ENCODE peak calls at places on chromosomes 12 and 14, in eight cellular contexts. V is HepG2, B is cardiac muscle cell, Q is neural progenitor cell, Z is thyroid gland, K is left ventricle myocardium inferior, D is MM.1S, O is stomach. M is an unnamed sample.
A peak's percentile ranks its signal among the peaks of the same experiment; 100 is the strongest.

GRCh38 chr12:94289551-94290312 is 141.4 kb downstream of the PLXNC1 start:
- DNase-seq in O (no peak), D (no peak), Q (peak; percentile 39), V (no peak), B (peak; percentile 37), Z (peak; percentile 75), K (no peak), M (no peak)

GRCh38 chr14:100586520-100587247 is 533 bp downstream of the BEGAIN start:
- DNase-seq in O (no peak), Q (no peak), V (no peak), Z (no peak), B (peak; percentile 15), K (peak; percentile 14), D (no peak), M (peak; percentile 48)

GRCh38 chr12:49887536-49888401 is 15.9 kb downstream of the FAIM2 start:
- DNase-seq in D (no peak), K (no peak), V (peak; percentile 55), O (peak; percentile 38), Q (no peak), Z (no peak), B (no peak), M (no peak)

GRCh38 chr12:47707355-47707754 is 1.5 kb upstream of the RPAP3 start:
- DNase-seq in K (no peak), Q (no peak), B (no peak), O (no peak), Z (no peak), V (no peak), D (no peak), M (no peak)

GRCh38 chr12:86137936-86138335 is 118.3 kb downstream of the MGAT4C start:
- DNase-seq in B (no peak), Z (no peak), Q (no peak), K (no peak), V (no peak), D (no peak), O (no peak), M (no peak)

GRCh38 chr14:22438742-22439141 is 150.3 kb downstream of the DAD1 start:
- DNase-seq in V (no peak), Q (no peak), Z (no peak), K (no peak), O (no peak), D (no peak), B (no peak), M (no peak)

GRCh38 chr12:122866379-122866778 is 29.5 kb downstream of the VPS37B start:
- DNase-seq in D (no peak), K (no peak), Q (no peak), B (no peak), Z (peak; percentile 1), O (peak; percentile 71), V (peak; percentile 74), M (peak; percentile 72)

GRCh38 chr12:47991592-47991991 is 12.7 kb downstream of the COL2A1 start:
- DNase-seq in B (no peak), K (no peak), D (no peak), O (no peak), Z (no peak), V (no peak), Q (peak; percentile 91), M (peak; percentile 64)

GRCh38 chr14:97390031-97390729 is 593.0 kb downstream of the VRK1 start:
- DNase-seq in Q (no peak), V (no peak), B (no peak), K (no peak), O (no peak), Z (no peak), D (no peak), M (no peak)

GRCh38 chr12:103399986-103400385 is 95.8 kb downstream of the C12orf42 start:
- DNase-seq in Z (no peak), Q (no peak), O (no peak), V (no peak), B (no peak), D (no peak), K (no peak), M (no peak)

GRCh38 chr12:49503674-49504180 is 35.1 kb upstream of the KCNH3 start:
- DNase-seq in D (no peak), K (no peak), O (peak; percentile 70), B (no peak), Z (peak; percentile 80), V (no peak), Q (no peak), M (no peak)

GRCh38 chr12:58095002-58095401 is 153.6 kb downstream of the ATP23 start:
- DNase-seq in D (no peak), Z (no peak), B (no peak), O (no peak), Q (no peak), K (no peak), V (no peak), M (no peak)

GRCh38 chr12:64633940-64634337 is 23.6 kb downstream of the RASSF3 start:
- DNase-seq in O (peak; percentile 74), V (peak; percentile 88), D (no peak), Q (no peak), Z (peak; percentile 11), K (peak; percentile 46), B (no peak), M (no peak)

GRCh38 chr14:61750708-61751474 is 11.3 kb upstream of the SNAPC1 start:
- DNase-seq in K (peak; percentile 92), V (no peak), D (peak; percentile 77), Z (peak; percentile 88), B (peak; percentile 92), Q (no peak), O (peak; percentile 91), M (peak; percentile 97)

GRCh38 chr12:110039085-110039807 is 9.1 kb downstream of the C12orf76 start:
- DNase-seq in K (no peak), O (peak; percentile 43), Q (no peak), V (peak; percentile 99), B (no peak), D (no peak), Z (peak; percentile 69), M (no peak)

GRCh38 chr14:31941487-31941886 is 135.6 kb upstream of the ARHGAP5 start:
- DNase-seq in B (no peak), Q (no peak), V (peak; percentile 95), Z (no peak), K (no peak), O (no peak), D (no peak), M (no peak)

GRCh38 chr12:1837541-1838206 is 17.3 kb downstream of the LRTM2 start:
- DNase-seq in Q (no peak), Z (no peak), D (no peak), V (peak; percentile 90), K (no peak), B (no peak), O (no peak), M (peak; percentile 46)
- H3K27ac ChIP-seq in Q (no peak overlapping the region), Z (no peak overlapping the region), D (no peak overlapping the region), V (peak overlapping the region; percentile 43), K (no peak overlapping the region), B (no peak overlapping the region), O (no peak overlapping the region), M (no peak overlapping the region)

GRCh38 chr14:91159182-91159581 is 45.3 kb downstream of the DGLUCY start:
- DNase-seq in Z (no peak), B (no peak), K (no peak), V (no peak), D (no peak), Q (no peak), O (no peak), M (no peak)

GRCh38 chr14:91154851-91155625 is 41.2 kb downstream of the DGLUCY start:
- DNase-seq in V (no peak), K (no peak), Q (no peak), D (no peak), Z (peak; percentile 76), B (peak; percentile 53), O (peak; percentile 64), M (no peak)

GRCh38 chr14:91155626-91156089 is 41.8 kb downstream of the DGLUCY start:
- DNase-seq in V (no peak), O (no peak), Q (no peak), K (no peak), D (no peak), B (no peak), Z (no peak), M (no peak)

GRCh38 chr14:91159906-91160305 is 46.0 kb downstream of the DGLUCY start:
- DNase-seq in V (no peak), B (no peak), Z (no peak), Q (no peak), K (no peak), D (no peak), O (no peak), M (no peak)

DNA sequence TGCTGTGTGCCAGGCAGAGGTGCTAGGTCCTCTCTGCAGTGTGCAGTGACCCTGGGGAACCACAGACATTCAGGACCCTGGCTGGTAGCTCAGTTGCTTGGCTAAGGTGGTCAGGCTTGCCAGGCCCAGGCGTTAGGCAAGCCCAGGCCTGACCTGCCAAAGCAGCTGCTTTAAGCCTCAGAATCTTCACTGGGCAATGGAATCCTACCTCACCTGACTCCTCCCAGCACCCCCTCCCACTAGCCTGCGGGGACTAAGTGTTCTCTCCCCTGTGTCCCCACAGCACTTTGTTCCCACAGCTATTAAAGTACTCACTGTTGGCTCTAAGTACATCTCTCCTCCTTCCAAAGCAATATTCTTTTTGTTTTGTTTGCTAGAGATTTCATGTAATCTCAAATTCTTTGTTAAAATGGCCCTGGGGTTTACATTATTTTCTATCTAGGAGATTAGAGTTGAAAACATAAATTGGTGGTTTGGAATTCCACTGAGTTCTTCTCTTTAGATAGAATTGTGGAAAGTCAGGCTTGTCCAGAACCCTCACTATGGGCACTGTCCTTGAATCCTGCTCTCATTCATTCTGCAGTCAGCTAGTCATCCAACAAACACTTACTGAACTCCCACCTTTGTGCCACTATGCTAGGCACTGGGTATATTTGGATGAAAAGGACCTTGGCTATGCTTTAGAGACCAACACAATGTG is 44.4 kb downstream of the DGLUCY start:
- DNase-seq in B (no peak), Z (peak; percentile 89), Q (no peak), D (no peak), V (no peak), K (peak; percentile 59), O (peak; percentile 81), M (no peak)
- H3K4me1 ChIP-seq in B (peaks cover 3% of the 10 kb centered on the region), Z (peaks cover 19% of the 10 kb centered on the region), Q (no peaks in the 10 kb centered on the region), D (no peaks in the 10 kb centered on the region), V (peaks cover 38% of the 10 kb centered on the region), K (peaks cover 67% of the 10 kb centered on the region), O (peaks cover 65% of the 10 kb centered on the region), M (peaks cover 4% of the 10 kb centered on the region)

DNA sequence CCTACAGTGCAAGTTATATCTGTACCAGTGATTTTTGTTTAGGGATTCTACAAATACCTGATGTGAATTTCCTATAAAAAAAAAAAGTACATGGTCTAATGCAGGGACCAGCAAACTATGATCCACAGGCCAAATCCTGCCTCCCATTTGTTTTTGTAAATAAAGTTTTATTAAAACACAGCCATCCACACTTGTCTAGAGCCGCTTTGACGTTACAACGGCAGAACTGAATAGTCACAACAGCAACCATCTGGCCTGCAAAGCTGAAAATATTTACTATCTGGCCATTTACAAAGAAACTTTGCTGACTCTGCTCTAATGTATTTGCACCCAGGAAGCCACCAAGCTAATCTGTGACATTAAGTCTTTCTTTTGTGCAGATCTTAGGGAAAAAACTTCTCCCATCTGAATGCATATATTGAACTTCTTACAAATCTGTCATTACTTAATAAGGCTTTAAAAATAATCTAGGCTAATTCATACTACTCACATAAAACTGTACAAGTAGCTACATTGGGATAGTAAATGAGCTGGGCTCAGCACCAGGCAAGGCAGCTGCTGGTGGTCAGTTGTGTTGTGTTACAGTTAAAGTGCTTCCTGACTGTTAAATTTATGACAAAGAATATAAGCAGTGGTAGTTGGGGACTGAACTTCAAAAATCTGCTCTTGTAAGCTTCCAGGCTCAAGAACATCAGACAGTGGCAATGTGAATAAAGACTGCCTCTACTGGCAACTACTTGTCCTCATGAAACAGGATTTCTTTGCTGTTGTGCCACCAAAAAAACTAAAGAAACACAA is 303.3 kb downstream of the MED13L start:
- DNase-seq in V (no peak), Z (no peak), Q (no peak), D (no peak), K (no peak), O (no peak), B (no peak), M (no peak)
- H3K27me3 ChIP-seq in V (no peaks in the 10 kb centered on the region), Z (no peaks in the 10 kb centered on the region), Q (no peaks in the 10 kb centered on the region), D (no peaks in the 10 kb centered on the region), K (no peaks in the 10 kb centered on the region), O (no peaks in the 10 kb centered on the region), B (no peaks in the 10 kb centered on the region), M (no peaks in the 10 kb centered on the region)

GRCh38 chr14:74493343-74494261 is at the start of gene ISCA2:
- DNase-seq in B (peak; percentile 99), K (peak; percentile 100), Q (peak; percentile 100), D (peak; percentile 93), O (peak; percentile 100), Z (peak; percentile 100), V (peak; percentile 98), M (peak; percentile 100)
- H3K27ac ChIP-seq in B (peak within 1 kb of the TSS; percentile 98), K (peak within 1 kb of the TSS; percentile 96), Q (peak within 1 kb of the TSS; percentile 87), D (peak within 1 kb of the TSS; percentile 25), O (peak within 1 kb of the TSS; percentile 96), Z (peak within 1 kb of the TSS; percentile 99), V (peak within 1 kb of the TSS; percentile 97), M (peak within 1 kb of the TSS; percentile 96)

M was measured in spleen.